ENCODE peak calls at places on chromosomes 1 and 21, in eight cellular contexts. L is esophagus squamous epithelium; K is AG09309; Q is stimulated activated CD4-positive, alpha-beta T cell treated with anti-CD3 and anti-CD28 coated beads, Interleukin-12 subunit alpha, Interleukin-12 subunit beta, amount 100 ng/mL, for 4 hours; M is sciatic nerve; F is AG09319; U is HTR-8/SVneo; B is left ventricle myocardium inferior. T is an unnamed sample.

GRCh38 chr1:6386371-6386949 is 7.1 kb downstream of the ACOT7 start:
- DNase-seq in L (no peak), K (no peak), Q (no peak), M (no peak), F (no peak), U (no peak), B (no peak), T (no peak)

GRCh38 chr1:115671176-115672062 is 29.6 kb downstream of the VANGL1 start:
- DNase-seq in L (no peak), K (no peak), Q (no peak), M (no peak), F (no peak), U (no peak), B (no peak), T (no peak)

GRCh38 chr1:168234846-168235547 is 9.2 kb downstream of the SFT2D2 start:
- DNase-seq in L (no peak), K (no peak), Q (no peak), M (no peak), F (no peak), U (peak; percentile 66), B (no peak), T (no peak)

GRCh38 chr1:84698718-84699117 is 8.5 kb upstream of the SSX2IP start:
- DNase-seq in L (no peak), K (peak; percentile 75), Q (no peak), M (no peak), F (no peak), U (peak; percentile 39), B (no peak), T (peak; percentile 76)

GRCh38 chr1:51960262-51960661 is 30.2 kb downstream of the RAB3B start:
- DNase-seq in L (no peak), K (no peak), Q (no peak), M (no peak), F (no peak), U (no peak), B (no peak), T (no peak)

GRCh38 chr1:58575831-58576726 is 973 bp downstream of the TACSTD2 start:
- DNase-seq in L (no peak), K (no peak), Q (no peak), M (no peak), F (no peak), U (no peak), B (no peak), T (no peak)

GRCh38 chr21:36928960-36929359 is 37.5 kb downstream of the HLCS start:
- DNase-seq in L (no peak), K (no peak), Q (no peak), M (no peak), F (no peak), U (no peak), B (no peak), T (no peak)

GRCh38 chr1:18247151-18247550 is 139.6 kb downstream of the IGSF21 start:
- DNase-seq in L (no peak), K (no peak), Q (no peak), M (no peak), F (no peak), U (no peak), B (no peak), T (no peak)

GRCh38 chr1:241532173-241532553 is at the start of gene KMO:
- DNase-seq in L (no peak), K (no peak), Q (no peak), M (no peak), F (no peak), U (no peak), B (no peak), T (no peak)

GRCh38 chr1:202501281-202501680 is 152.8 kb downstream of the PPP1R12B start:
- DNase-seq in L (no peak), K (no peak), Q (no peak), M (no peak), F (peak; percentile 14), U (peak; percentile 32), B (no peak), T (no peak)

GRCh38 chr1:85628791-85629531 is 48.4 kb downstream of the CCN1 start:
- DNase-seq in L (no peak), K (peak; percentile 82), Q (no peak), M (no peak), F (no peak), U (peak; percentile 38), B (peak; percentile 52), T (peak; percentile 57)

GRCh38 chr1:174968750-174969244 is 30.9 kb upstream of the CACYBP start:
- DNase-seq in L (no peak), K (peak; percentile 37), Q (no peak), M (no peak), F (no peak), U (peak; percentile 21), B (no peak), T (no peak)

GRCh38 chr1:20165522-20165951 is 20.4 kb upstream of the UBXN10 start:
- DNase-seq in L (no peak), K (no peak), Q (no peak), M (no peak), F (no peak), U (no peak), B (no peak), T (no peak)

GRCh38 chr1:54273092-54273836 is 73.3 kb downstream of the MRPL37 start:
- DNase-seq in L (no peak), K (no peak), Q (no peak), M (peak; percentile 81), F (peak; percentile 64), U (no peak), B (peak; percentile 60), T (peak; percentile 85)

GRCh38 chr1:200282497-200283122 is 127.2 kb downstream of the ZNF281 start:
- DNase-seq in L (no peak), K (no peak), Q (no peak), M (no peak), F (no peak), U (no peak), B (no peak), T (no peak)

GRCh38 chr1:208031932-208032320 is 121.0 kb upstream of the CD34 start:
- DNase-seq in L (no peak), K (no peak), Q (no peak), M (peak; percentile 35), F (no peak), U (no peak), B (no peak), T (no peak)

GRCh38 chr1:209534496-209535250 is 48.8 kb upstream of the CAMK1G start:
- DNase-seq in L (no peak), K (no peak), Q (no peak), M (no peak), F (no peak), U (no peak), B (no peak), T (no peak)

GRCh38 chr1:52127181-52128175 is 14.4 kb upstream of the ZFYVE9 start:
- DNase-seq in L (no peak), K (no peak), Q (no peak), M (no peak), F (peak; percentile 41), U (peak; percentile 63), B (no peak), T (peak; percentile 23)

GRCh38 chr1:25661043-25661807 is 44.6 kb downstream of the MAN1C1 start:
- DNase-seq in L (no peak), K (no peak), Q (no peak), M (no peak), F (no peak), U (no peak), B (no peak), T (no peak)

GRCh38 chr1:201783572-201783971 is 45.4 kb upstream of the IPO9 start:
- DNase-seq in L (no peak), K (no peak), Q (no peak), M (no peak), F (no peak), U (no peak), B (no peak), T (no peak)

GRCh38 chr1:153352523-153352922 is 3.9 kb upstream of the PGLYRP4 start:
- DNase-seq in L (no peak), K (peak; percentile 18), Q (peak; percentile 58), M (peak; percentile 82), F (peak; percentile 31), U (peak; percentile 70), B (peak; percentile 62), T (peak; percentile 21)

GRCh38 chr1:146036241-146036989 is 14.9 kb upstream of the HJV start:
- DNase-seq in L (no peak), K (no peak), Q (no peak), M (no peak), F (no peak), U (no peak), B (no peak), T (no peak)

GRCh38 chr21:35963920-35964451 is 96.3 kb downstream of the SETD4 start:
- DNase-seq in L (no peak), K (no peak), Q (no peak), M (no peak), F (no peak), U (no peak), B (no peak), T (peak; percentile 13)

GRCh38 chr1:33255347-33256311 is 663 bp upstream of the ZNF362 start:
- DNase-seq in L (peak; percentile 22), K (no peak), Q (peak; percentile 42), M (peak; percentile 81), F (no peak), U (peak; percentile 48), B (peak; percentile 71), T (no peak)

GRCh38 chr1:223760833-223761232 is 48.5 kb downstream of the CAPN2 start:
- DNase-seq in L (no peak), K (no peak), Q (no peak), M (peak; percentile 15), F (no peak), U (no peak), B (no peak), T (no peak)

GRCh38 chr1:115266729-115267421 is 71.2 kb downstream of the NGF start:
- DNase-seq in L (no peak), K (no peak), Q (no peak), M (no peak), F (no peak), U (no peak), B (peak; percentile 53), T (no peak)

GRCh38 chr1:68293609-68294353 is 61.5 kb upstream of the WLS start:
- DNase-seq in L (no peak), K (no peak), Q (no peak), M (no peak), F (no peak), U (peak; percentile 50), B (peak; percentile 16), T (no peak)

T was measured in GM04504.